ENCODE peak calls at places on chromosomes 7 and 10, in seven cellular contexts. One of them, this sample, is unnamed.

GRCh38 chr7:50954245-50954644 is 171.5 kb upstream of the GRB10 start:
- DNase-seq in body of pancreas: no peak
- DNase-seq in breast epithelium: no peak
- DNase-seq in adrenal gland: no peak
- DNase-seq in IMR-90: no peak
- DNase-seq in A549: no peak
- DNase-seq in spleen: no peak
- DNase-seq in this sample: no peak

GRCh38 chr7:41328544-41328943 is 374.3 kb downstream of the INHBA start:
- DNase-seq in body of pancreas: no peak
- DNase-seq in breast epithelium: no peak
- DNase-seq in adrenal gland: no peak
- DNase-seq in IMR-90: peak; percentile 33
- DNase-seq in A549: no peak
- DNase-seq in spleen: no peak
- DNase-seq in this sample: no peak

GRCh38 chr7:39592586-39592985 is 26.4 kb downstream of the YAE1 start:
- DNase-seq in body of pancreas: no peak
- DNase-seq in breast epithelium: no peak
- DNase-seq in adrenal gland: no peak
- DNase-seq in IMR-90: peak; percentile 84
- DNase-seq in A549: no peak
- DNase-seq in spleen: no peak
- DNase-seq in this sample: no peak

GRCh38 chr10:1093696-1094095 is 37.5 kb downstream of the WDR37 start:
- DNase-seq in body of pancreas: no peak
- DNase-seq in breast epithelium: peak; percentile 10
- DNase-seq in adrenal gland: no peak
- DNase-seq in IMR-90: no peak
- DNase-seq in A549: no peak
- DNase-seq in spleen: no peak
- DNase-seq in this sample: no peak

GRCh38 chr10:105259201-105259600 is 618.1 kb downstream of the SORCS3 start:
- DNase-seq in body of pancreas: no peak
- DNase-seq in breast epithelium: no peak
- DNase-seq in adrenal gland: no peak
- DNase-seq in IMR-90: no peak
- DNase-seq in A549: no peak
- DNase-seq in spleen: no peak
- DNase-seq in this sample: no peak

GRCh38 chr7:82578430-82578829 is 134.9 kb upstream of the CACNA2D1 start:
- DNase-seq in body of pancreas: no peak
- DNase-seq in breast epithelium: no peak
- DNase-seq in adrenal gland: no peak
- DNase-seq in IMR-90: peak; percentile 24
- DNase-seq in A549: peak; percentile 23
- DNase-seq in spleen: no peak
- DNase-seq in this sample: no peak

GRCh38 chr10:100370976-100371706 is 24.1 kb downstream of the SCD start:
- DNase-seq in body of pancreas: peak; percentile 77
- DNase-seq in breast epithelium: peak; percentile 94
- DNase-seq in adrenal gland: peak; percentile 89
- DNase-seq in IMR-90: peak; percentile 87
- DNase-seq in A549: peak; percentile 89
- DNase-seq in spleen: peak; percentile 84
- DNase-seq in this sample: peak; percentile 83

GRCh38 chr10:71342850-71343773 is 24.1 kb downstream of the SLC29A3 start:
- DNase-seq in body of pancreas: peak; percentile 54
- DNase-seq in breast epithelium: no peak
- DNase-seq in adrenal gland: no peak
- DNase-seq in IMR-90: peak; percentile 44
- DNase-seq in A549: peak; percentile 51
- DNase-seq in spleen: no peak
- DNase-seq in this sample: no peak

GRCh38 chr7:26614503-26614902 is 249.9 kb downstream of the SKAP2 start:
- DNase-seq in body of pancreas: no peak
- DNase-seq in breast epithelium: no peak
- DNase-seq in adrenal gland: no peak
- DNase-seq in IMR-90: no peak
- DNase-seq in A549: no peak
- DNase-seq in spleen: no peak
- DNase-seq in this sample: no peak

GRCh38 chr7:84674236-84674913 is 479.8 kb upstream of the SEMA3A start:
- DNase-seq in body of pancreas: no peak
- DNase-seq in breast epithelium: no peak
- DNase-seq in adrenal gland: no peak
- DNase-seq in IMR-90: no peak
- DNase-seq in A549: no peak
- DNase-seq in spleen: no peak
- DNase-seq in this sample: no peak

GRCh38 chr7:37901890-37902524 is 14.6 kb downstream of the SFRP4 start:
- DNase-seq in body of pancreas: no peak
- DNase-seq in breast epithelium: no peak
- DNase-seq in adrenal gland: no peak
- DNase-seq in IMR-90: peak; percentile 4
- DNase-seq in A549: peak; percentile 82
- DNase-seq in spleen: no peak
- DNase-seq in this sample: no peak

GRCh38 chr10:3620818-3621217 is 164.2 kb downstream of the KLF6 start:
- DNase-seq in body of pancreas: no peak
- DNase-seq in breast epithelium: no peak
- DNase-seq in adrenal gland: no peak
- DNase-seq in IMR-90: no peak
- DNase-seq in A549: no peak
- DNase-seq in spleen: no peak
- DNase-seq in this sample: no peak

GRCh38 chr10:11794566-11794965 is 28.6 kb upstream of the PROSER2 start:
- DNase-seq in body of pancreas: no peak
- DNase-seq in breast epithelium: no peak
- DNase-seq in adrenal gland: no peak
- DNase-seq in IMR-90: no peak
- DNase-seq in A549: peak; percentile 51
- DNase-seq in spleen: no peak
- DNase-seq in this sample: no peak

GRCh38 chr7:114539575-114539974 is 125.0 kb downstream of the FOXP2 start:
- DNase-seq in body of pancreas: peak; percentile 8
- DNase-seq in breast epithelium: no peak
- DNase-seq in adrenal gland: no peak
- DNase-seq in IMR-90: peak; percentile 35
- DNase-seq in A549: peak; percentile 33
- DNase-seq in spleen: no peak
- DNase-seq in this sample: peak; percentile 21

GRCh38 chr7:90560730-90561129 is 35.4 kb upstream of the CDK14 start:
- DNase-seq in body of pancreas: no peak
- DNase-seq in breast epithelium: no peak
- DNase-seq in adrenal gland: no peak
- DNase-seq in IMR-90: no peak
- DNase-seq in A549: no peak
- DNase-seq in spleen: no peak
- DNase-seq in this sample: no peak

DNA sequence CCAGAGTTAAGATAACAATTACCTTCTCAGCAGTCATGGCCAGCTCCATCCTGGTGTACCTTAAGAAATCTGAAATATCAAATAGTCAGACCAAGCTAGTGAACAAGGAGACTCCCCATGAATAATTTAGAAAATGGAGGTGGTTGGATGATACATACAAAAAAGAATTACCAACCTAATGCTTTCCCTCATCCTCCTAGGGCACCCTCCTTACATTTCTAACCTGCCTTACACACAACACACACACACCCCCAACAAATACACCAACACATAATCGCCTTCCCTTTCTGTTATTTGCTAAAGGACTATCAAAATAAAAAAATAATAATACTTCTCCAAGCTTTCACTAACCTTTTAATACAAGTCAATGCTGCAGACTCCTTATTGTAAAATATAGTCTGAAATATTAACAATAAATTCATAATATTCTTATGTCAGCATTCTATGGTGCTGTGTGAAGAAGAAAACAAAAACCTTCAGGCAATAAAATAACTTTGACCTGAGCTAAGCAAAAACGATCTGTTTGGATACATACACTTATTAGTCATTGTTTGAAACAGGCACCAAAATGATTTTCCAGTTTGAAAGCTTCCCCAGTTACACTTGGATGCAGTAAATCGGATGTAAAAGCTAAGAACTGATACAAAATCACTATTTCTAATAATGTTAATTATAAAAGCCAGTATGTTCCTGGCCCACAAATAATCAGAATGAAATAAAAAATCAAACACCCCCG is 3.4 kb downstream of the TWIST1 start:
- DNase-seq in body of pancreas: no peak
- DNase-seq in breast epithelium: no peak
- DNase-seq in adrenal gland: no peak
- DNase-seq in IMR-90: peak; percentile 66
- DNase-seq in A549: no peak
- DNase-seq in spleen: no peak
- DNase-seq in this sample: no peak
- H3K4me3 ChIP-seq in body of pancreas: no peak overlapping the region
- H3K4me3 ChIP-seq in breast epithelium: peak overlapping the region; percentile 84
- H3K4me3 ChIP-seq in adrenal gland: no peak overlapping the region
- H3K4me3 ChIP-seq in IMR-90: peak overlapping the region; percentile 10
- H3K4me3 ChIP-seq in A549: no peak overlapping the region
- H3K4me3 ChIP-seq in spleen: no peak overlapping the region
- H3K4me3 ChIP-seq in this sample: no peak overlapping the region

GRCh38 chr10:87861953-87862643 is 1.2 kb downstream of the KLLN start:
- DNase-seq in body of pancreas: peak; percentile 98
- DNase-seq in breast epithelium: peak; percentile 94
- DNase-seq in adrenal gland: peak; percentile 99
- DNase-seq in IMR-90: peak; percentile 98
- DNase-seq in A549: peak; percentile 99
- DNase-seq in spleen: peak; percentile 99
- DNase-seq in this sample: peak; percentile 97

GRCh38 chr10:87862644-87863101 is 660 bp downstream of the KLLN start:
- DNase-seq in body of pancreas: no peak
- DNase-seq in breast epithelium: no peak
- DNase-seq in adrenal gland: no peak
- DNase-seq in IMR-90: peak; percentile 57
- DNase-seq in A549: no peak
- DNase-seq in spleen: no peak
- DNase-seq in this sample: no peak

GRCh38 chr10:87861566-87861952 is 1.8 kb downstream of the KLLN start:
- DNase-seq in body of pancreas: peak; percentile 94
- DNase-seq in breast epithelium: peak; percentile 67
- DNase-seq in adrenal gland: peak; percentile 86
- DNase-seq in IMR-90: peak; percentile 89
- DNase-seq in A549: no peak
- DNase-seq in spleen: peak; percentile 93
- DNase-seq in this sample: peak; percentile 96

GRCh38 chr10:87864497-87865059 is 1.2 kb downstream of the PTEN start:
- DNase-seq in body of pancreas: no peak
- DNase-seq in breast epithelium: no peak
- DNase-seq in adrenal gland: no peak
- DNase-seq in IMR-90: no peak
- DNase-seq in A549: no peak
- DNase-seq in spleen: no peak
- DNase-seq in this sample: no peak

DNA sequence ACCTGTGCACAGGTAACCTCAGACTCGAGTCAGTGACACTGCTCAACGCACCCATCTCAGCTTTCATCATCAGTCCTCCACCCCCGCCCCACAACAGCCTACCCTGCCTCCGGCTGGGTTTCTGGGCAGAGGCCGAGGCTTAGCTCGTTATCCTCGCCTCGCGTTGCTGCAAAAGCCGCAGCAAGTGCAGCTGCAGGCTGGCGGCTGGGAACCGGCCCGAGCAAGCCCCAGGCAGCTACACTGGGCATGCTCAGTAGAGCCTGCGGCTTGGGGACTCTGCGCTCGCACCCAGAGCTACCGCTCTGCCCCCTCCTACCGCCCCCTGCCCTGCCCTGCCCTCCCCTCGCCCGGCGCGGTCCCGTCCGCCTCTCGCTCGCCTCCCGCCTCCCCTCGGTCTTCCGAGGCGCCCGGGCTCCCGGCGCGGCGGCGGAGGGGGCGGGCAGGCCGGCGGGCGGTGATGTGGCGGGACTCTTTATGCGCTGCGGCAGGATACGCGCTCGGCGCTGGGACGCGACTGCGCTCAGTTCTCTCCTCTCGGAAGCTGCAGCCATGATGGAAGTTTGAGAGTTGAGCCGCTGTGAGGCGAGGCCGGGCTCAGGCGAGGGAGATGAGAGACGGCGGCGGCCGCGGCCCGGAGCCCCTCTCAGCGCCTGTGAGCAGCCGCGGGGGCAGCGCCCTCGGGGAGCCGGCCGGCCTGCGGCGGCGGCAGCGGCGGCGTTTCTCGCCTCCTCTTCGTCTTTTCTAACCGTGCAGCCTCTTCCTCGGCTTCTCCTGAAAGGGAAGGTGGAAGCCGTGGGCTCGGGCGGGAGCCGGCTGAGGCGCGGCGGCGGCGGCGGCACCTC is at the start of the genes KLLN and PTEN:
- DNase-seq in body of pancreas: peak; percentile 92
- DNase-seq in breast epithelium: peak; percentile 83
- DNase-seq in adrenal gland: peak; percentile 91
- DNase-seq in IMR-90: peak; percentile 91
- DNase-seq in A549: peak; percentile 95
- DNase-seq in spleen: peak; percentile 97
- DNase-seq in this sample: peak; percentile 91
- TF ChIP-seq POLR2A in body of pancreas: peak; percentile 92
- TF ChIP-seq POLR2A in breast epithelium: peak; percentile 33
- TF ChIP-seq POLR2A in adrenal gland: peak; percentile 96
- TF ChIP-seq POLR2A in IMR-90: peak; percentile 87
- TF ChIP-seq POLR2A in A549: peak; percentile 77
- TF ChIP-seq POLR2A in spleen: no peak
- TF ChIP-seq POLR2A in this sample: peak; percentile 95

GRCh38 chr7:28038175-28038855 is 142.3 kb downstream of the JAZF1 start:
- DNase-seq in body of pancreas: no peak
- DNase-seq in breast epithelium: no peak
- DNase-seq in adrenal gland: no peak
- DNase-seq in IMR-90: no peak
- DNase-seq in A549: no peak
- DNase-seq in spleen: no peak
- DNase-seq in this sample: no peak

GRCh38 chr7:28033386-28033785 is 147.2 kb downstream of the JAZF1 start:
- DNase-seq in body of pancreas: no peak
- DNase-seq in breast epithelium: no peak
- DNase-seq in adrenal gland: no peak
- DNase-seq in IMR-90: no peak
- DNase-seq in A549: no peak
- DNase-seq in spleen: no peak
- DNase-seq in this sample: no peak

GRCh38 chr7:28037220-28038010 is 143.2 kb downstream of the JAZF1 start:
- DNase-seq in body of pancreas: peak; percentile 13
- DNase-seq in breast epithelium: no peak
- DNase-seq in adrenal gland: peak; percentile 47
- DNase-seq in IMR-90: peak; percentile 98
- DNase-seq in A549: peak; percentile 95
- DNase-seq in spleen: no peak
- DNase-seq in this sample: no peak

GRCh38 chr7:28032738-28033380 is 147.7 kb downstream of the JAZF1 start:
- DNase-seq in body of pancreas: no peak
- DNase-seq in breast epithelium: no peak
- DNase-seq in adrenal gland: no peak
- DNase-seq in IMR-90: no peak
- DNase-seq in A549: peak; percentile 46
- DNase-seq in spleen: no peak
- DNase-seq in this sample: no peak

GRCh38 chr7:28036748-28037147 is 143.8 kb downstream of the JAZF1 start:
- DNase-seq in body of pancreas: no peak
- DNase-seq in breast epithelium: no peak
- DNase-seq in adrenal gland: no peak
- DNase-seq in IMR-90: no peak
- DNase-seq in A549: peak; percentile 67
- DNase-seq in spleen: no peak
- DNase-seq in this sample: no peak
- H3K4me1 ChIP-seq in body of pancreas: peaks cover 18% of the 10 kb centered on the region
- H3K4me1 ChIP-seq in breast epithelium: no peaks in the 10 kb centered on the region
- H3K4me1 ChIP-seq in adrenal gland: peaks cover 17% of the 10 kb centered on the region
- H3K4me1 ChIP-seq in IMR-90: peaks cover 23% of the 10 kb centered on the region
- H3K4me1 ChIP-seq in A549: peaks cover 93% of the 10 kb centered on the region
- H3K4me1 ChIP-seq in spleen: peaks cover 29% of the 10 kb centered on the region
- H3K4me1 ChIP-seq in this sample: peaks cover 26% of the 10 kb centered on the region

GRCh38 chr10:30491832-30492530 is 58.0 kb downstream of the MAP3K8 start:
- DNase-seq in body of pancreas: no peak
- DNase-seq in breast epithelium: no peak
- DNase-seq in adrenal gland: no peak
- DNase-seq in IMR-90: no peak
- DNase-seq in A549: no peak
- DNase-seq in spleen: no peak
- DNase-seq in this sample: no peak
- H3K4me3 ChIP-seq in body of pancreas: no peak overlapping the region
- H3K4me3 ChIP-seq in breast epithelium: no peak overlapping the region
- H3K4me3 ChIP-seq in adrenal gland: no peak overlapping the region
- H3K4me3 ChIP-seq in IMR-90: no peak overlapping the region
- H3K4me3 ChIP-seq in A549: no peak overlapping the region
- H3K4me3 ChIP-seq in spleen: no peak overlapping the region
- H3K4me3 ChIP-seq in this sample: no peak overlapping the region